ENCODE peak calls at places on chromosome 15, in six cellular contexts. H is K562, O is stomach, K is HepG2, E is ovary, P is A549. N is an unnamed sample.

GRCh38 chr15:85007741-85008140 is 26.1 kb downstream of the PDE8A start:
- DNase-seq in H (no peak), O (no peak), K (no peak), E (no peak), P (no peak), N (no peak)

GRCh38 chr15:48856947-48857346 is 21.0 kb upstream of the EID1 start:
- DNase-seq in H (no peak), O (no peak), K (no peak), E (no peak), P (no peak), N (no peak)

GRCh38 chr15:77107531-77108355 is 36.8 kb upstream of the TSPAN3 start:
- DNase-seq in H (peak; percentile 52), O (peak; percentile 56), K (peak; percentile 41), E (peak; percentile 69), P (peak; percentile 53), N (peak; percentile 72)

GRCh38 chr15:100170673-100171210 is 171.0 kb downstream of the ADAMTS17 start:
- DNase-seq in H (no peak), O (no peak), K (no peak), E (no peak), P (no peak), N (no peak)

GRCh38 chr15:90191795-90192494 is 9.2 kb upstream of the SEMA4B start:
- DNase-seq in H (peak; percentile 67), O (peak; percentile 85), K (peak; percentile 90), E (peak; percentile 81), P (peak; percentile 92), N (peak; percentile 95)

GRCh38 chr15:96699871-96700401 is 369.4 kb downstream of the NR2F2 start:
- DNase-seq in H (no peak), O (no peak), K (no peak), E (no peak), P (no peak), N (no peak)

GRCh38 chr15:70264014-70264492 is 166.3 kb upstream of the TLE3 start:
- DNase-seq in H (no peak), O (no peak), K (no peak), E (peak; percentile 48), P (no peak), N (peak; percentile 84)

GRCh38 chr15:85312486-85312885 is 67.9 kb upstream of the AKAP13 start:
- DNase-seq in H (no peak), O (no peak), K (peak; percentile 31), E (no peak), P (no peak), N (no peak)

GRCh38 chr15:22257047-22257667 is 176.8 kb downstream of the OR4M2 start:
- DNase-seq in H (no peak), O (no peak), K (no peak), E (peak; percentile 27), P (peak; percentile 92), N (no peak)

GRCh38 chr15:70099966-70100494 is 2.3 kb upstream of the TLE3 start:
- DNase-seq in H (peak; percentile 79), O (no peak), K (no peak), E (peak; percentile 46), P (peak; percentile 33), N (no peak)

GRCh38 chr15:30008156-30008555 is 74.6 kb upstream of the GOLGA8J start:
- DNase-seq in H (no peak), O (no peak), K (no peak), E (no peak), P (no peak), N (no peak)

GRCh38 chr15:85639752-85640381 is 154.9 kb downstream of the KLHL25 start:
- DNase-seq in H (no peak), O (no peak), K (no peak), E (no peak), P (no peak), N (no peak)

GRCh38 chr15:93278006-93278405 is 189.0 kb upstream of the RGMA start:
- DNase-seq in H (no peak), O (no peak), K (no peak), E (no peak), P (no peak), N (no peak)

GRCh38 chr15:25175033-25175788 is 220.4 kb downstream of the SNRPN start:
- DNase-seq in H (no peak), O (peak; percentile 17), K (no peak), E (no peak), P (no peak), N (no peak)

GRCh38 chr15:94677202-94677790 is 445.9 kb downstream of the MCTP2 start:
- DNase-seq in H (no peak), O (no peak), K (no peak), E (no peak), P (no peak), N (no peak)

GRCh38 chr15:42069496-42070275 is 24.7 kb downstream of the PLA2G4D start:
- DNase-seq in H (no peak), O (peak; percentile 23), K (no peak), E (no peak), P (no peak), N (no peak)

DNA sequence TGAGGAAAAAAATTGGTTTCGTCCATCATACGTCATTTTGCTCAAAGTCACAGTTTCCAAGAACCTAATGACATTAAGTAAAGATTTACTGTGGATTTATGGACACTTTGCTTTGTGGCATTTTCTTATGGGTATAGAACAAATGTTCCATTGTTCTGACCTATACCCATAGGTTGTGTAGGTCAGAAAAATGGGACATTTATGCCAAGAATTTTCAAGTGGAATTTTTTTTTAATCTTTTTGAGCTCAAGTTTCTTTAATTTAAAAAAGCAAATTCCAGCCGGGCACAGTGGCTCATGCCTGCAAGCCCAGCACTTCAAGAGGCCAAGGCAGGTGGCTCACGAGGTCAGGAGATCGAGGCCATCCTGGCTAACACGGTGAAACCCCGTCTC is 187.5 kb upstream of the TPM1 start:
- DNase-seq in H (no peak), O (no peak), K (peak; percentile 19), E (no peak), P (no peak), N (no peak)
- TF ChIP-seq EP300 in H (no peak), O (no peak), K (no peak), E (no peak), P (no peak), N (no peak)

GRCh38 chr15:74869372-74869725 is 3.8 kb downstream of the SCAMP2 start:
- DNase-seq in H (no peak), O (no peak), K (no peak), E (no peak), P (no peak), N (no peak)
- TF ChIP-seq EP300 in H (no peak), O (no peak), K (no peak), E (no peak), P (no peak), N (no peak)

GRCh38 chr15:75389791-75390382 is 21.5 kb upstream of the MAN2C1 start:
- DNase-seq in H (no peak), O (no peak), K (no peak), E (no peak), P (peak; percentile 60), N (no peak)
- TF ChIP-seq EP300 in H (no peak), O (no peak), K (no peak), E (no peak), P (no peak), N (no peak)

GRCh38 chr15:63048115-63048985 is 5.8 kb downstream of the TPM1 start:
- DNase-seq in H (peak; percentile 92), O (peak; percentile 93), K (peak; percentile 93), E (peak; percentile 93), P (peak; percentile 98), N (peak; percentile 96)
- TF ChIP-seq EP300 in H (no peak), O (no peak), K (no peak), E (no peak), P (peak; percentile 50), N (no peak)

GRCh38 chr15:81276967-81277366 is 47.0 kb downstream of the STARD5 start:
- DNase-seq in H (no peak), O (no peak), K (no peak), E (no peak), P (no peak), N (no peak)
- TF ChIP-seq EP300 in H (no peak), O (no peak), K (no peak), E (no peak), P (no peak), N (no peak)

DNA sequence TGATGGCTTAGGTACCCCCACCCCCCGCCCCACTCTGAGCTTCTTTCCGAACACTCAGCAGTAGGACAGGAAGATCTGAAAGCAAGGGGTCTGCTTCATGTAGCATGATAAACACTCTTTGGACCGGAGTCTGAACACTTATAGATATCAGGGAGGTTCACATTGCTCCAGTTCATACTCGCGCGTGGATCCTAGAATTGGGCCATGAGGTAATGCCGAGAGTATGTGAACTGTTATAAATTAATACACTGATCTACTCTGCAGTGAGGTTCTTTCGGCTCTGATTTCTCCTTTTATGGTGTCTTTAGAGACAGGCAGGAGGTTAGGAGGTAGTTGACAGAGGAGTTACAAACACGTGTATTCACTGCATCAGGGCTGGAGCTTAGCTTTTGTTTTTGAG is 223.0 kb downstream of the THSD4 start:
- DNase-seq in H (no peak), O (no peak), K (no peak), E (no peak), P (no peak), N (no peak)
- TF ChIP-seq EP300 in H (no peak), O (no peak), K (no peak), E (no peak), P (no peak), N (no peak)

GRCh38 chr15:39242345-39242744 is 338.5 kb upstream of the THBS1 start:
- DNase-seq in H (no peak), O (no peak), K (no peak), E (no peak), P (no peak), N (no peak)
- TF ChIP-seq EP300 in H (no peak), O (no peak), K (no peak), E (no peak), P (no peak), N (no peak)

DNA sequence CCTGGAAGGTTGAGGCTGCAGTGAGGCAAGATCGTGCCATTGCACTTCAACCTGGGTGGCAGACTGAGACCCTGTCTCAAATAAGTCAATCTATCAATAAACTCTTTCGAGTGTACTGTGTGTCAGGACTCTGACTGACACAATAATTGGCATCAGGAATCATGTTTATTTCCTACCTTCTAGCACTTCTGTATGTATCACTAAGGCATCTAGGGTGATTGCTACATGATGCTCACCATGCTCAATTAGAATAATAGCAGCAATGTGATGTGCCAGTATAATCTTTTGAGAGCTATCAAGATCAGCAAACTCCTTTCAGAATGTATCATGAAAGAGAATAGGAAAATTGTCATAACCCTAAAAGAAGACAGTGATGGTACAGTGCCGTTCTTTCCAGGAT is 95.3 kb downstream of the FMN1 start:
- DNase-seq in H (no peak), O (no peak), K (no peak), E (no peak), P (no peak), N (no peak)
- TF ChIP-seq EP300 in H (no peak), O (no peak), K (no peak), E (no peak), P (no peak), N (no peak)

N was measured in sigmoid colon.